ENCODE peak calls at places on chromosome 18, in nine cellular contexts. One of them, this sample, is unnamed.

GRCh38 chr18:77110400-77110799 is 22.2 kb downstream of the MBP start:
- DNase-seq in PC-9: no peak
- DNase-seq in thoracic aorta: no peak
- DNase-seq in GM12865: no peak
- DNase-seq in esophagus squamous epithelium: no peak
- DNase-seq in upper lobe of left lung: no peak
- DNase-seq in left ventricle myocardium inferior: no peak
- DNase-seq in adrenal gland: peak
- DNase-seq in dorsolateral prefrontal cortex: no peak
- DNase-seq in this sample: no peak

GRCh38 chr18:54950221-54950620 is 9.0 kb downstream of the CCDC68 start:
- DNase-seq in PC-9: no peak
- DNase-seq in thoracic aorta: no peak
- DNase-seq in GM12865: no peak
- DNase-seq in esophagus squamous epithelium: no peak
- DNase-seq in upper lobe of left lung: no peak
- DNase-seq in left ventricle myocardium inferior: no peak
- DNase-seq in adrenal gland: no peak
- DNase-seq in dorsolateral prefrontal cortex: no peak
- DNase-seq in this sample: peak

GRCh38 chr18:3771121-3771971 is 321.4 kb downstream of the TGIF1 start:
- DNase-seq in PC-9: peak
- DNase-seq in thoracic aorta: peak
- DNase-seq in GM12865: peak
- DNase-seq in esophagus squamous epithelium: peak
- DNase-seq in upper lobe of left lung: peak
- DNase-seq in left ventricle myocardium inferior: peak
- DNase-seq in adrenal gland: peak
- DNase-seq in dorsolateral prefrontal cortex: peak
- DNase-seq in this sample: peak

GRCh38 chr18:11991021-11991770 is 9.9 kb downstream of the IMPA2 start:
- DNase-seq in PC-9: no peak
- DNase-seq in thoracic aorta: no peak
- DNase-seq in GM12865: no peak
- DNase-seq in esophagus squamous epithelium: no peak
- DNase-seq in upper lobe of left lung: no peak
- DNase-seq in left ventricle myocardium inferior: no peak
- DNase-seq in adrenal gland: no peak
- DNase-seq in dorsolateral prefrontal cortex: no peak
- DNase-seq in this sample: no peak

GRCh38 chr18:13280066-13280795 is 61.7 kb downstream of the LDLRAD4 start:
- DNase-seq in PC-9: no peak
- DNase-seq in thoracic aorta: no peak
- DNase-seq in GM12865: no peak
- DNase-seq in esophagus squamous epithelium: no peak
- DNase-seq in upper lobe of left lung: no peak
- DNase-seq in left ventricle myocardium inferior: no peak
- DNase-seq in adrenal gland: no peak
- DNase-seq in dorsolateral prefrontal cortex: peak
- DNase-seq in this sample: no peak

GRCh38 chr18:67282796-67283195 is 233.7 kb downstream of the DSEL start:
- DNase-seq in PC-9: no peak
- DNase-seq in thoracic aorta: no peak
- DNase-seq in GM12865: no peak
- DNase-seq in esophagus squamous epithelium: no peak
- DNase-seq in upper lobe of left lung: no peak
- DNase-seq in left ventricle myocardium inferior: no peak
- DNase-seq in adrenal gland: no peak
- DNase-seq in dorsolateral prefrontal cortex: no peak
- DNase-seq in this sample: no peak

GRCh38 chr18:69985239-69985638 is 37.6 kb upstream of the CD226 start:
- DNase-seq in PC-9: no peak
- DNase-seq in thoracic aorta: no peak
- DNase-seq in GM12865: no peak
- DNase-seq in esophagus squamous epithelium: no peak
- DNase-seq in upper lobe of left lung: peak
- DNase-seq in left ventricle myocardium inferior: no peak
- DNase-seq in adrenal gland: no peak
- DNase-seq in dorsolateral prefrontal cortex: no peak
- DNase-seq in this sample: no peak

GRCh38 chr18:47949197-47949596 is 18.7 kb upstream of the SMAD2 start:
- DNase-seq in PC-9: no peak
- DNase-seq in thoracic aorta: no peak
- DNase-seq in GM12865: no peak
- DNase-seq in esophagus squamous epithelium: no peak
- DNase-seq in upper lobe of left lung: no peak
- DNase-seq in left ventricle myocardium inferior: no peak
- DNase-seq in adrenal gland: no peak
- DNase-seq in dorsolateral prefrontal cortex: no peak
- DNase-seq in this sample: no peak

GRCh38 chr18:12571617-12572016 is 86.3 kb downstream of the SPIRE1 start:
- DNase-seq in PC-9: no peak
- DNase-seq in thoracic aorta: no peak
- DNase-seq in GM12865: no peak
- DNase-seq in esophagus squamous epithelium: no peak
- DNase-seq in upper lobe of left lung: no peak
- DNase-seq in left ventricle myocardium inferior: no peak
- DNase-seq in adrenal gland: no peak
- DNase-seq in dorsolateral prefrontal cortex: no peak
- DNase-seq in this sample: no peak

GRCh38 chr18:27865431-27865830 is 311.5 kb downstream of the CDH2 start:
- DNase-seq in PC-9: no peak
- DNase-seq in thoracic aorta: no peak
- DNase-seq in GM12865: no peak
- DNase-seq in esophagus squamous epithelium: no peak
- DNase-seq in upper lobe of left lung: no peak
- DNase-seq in left ventricle myocardium inferior: no peak
- DNase-seq in adrenal gland: no peak
- DNase-seq in dorsolateral prefrontal cortex: no peak
- DNase-seq in this sample: no peak

GRCh38 chr18:46213295-46213694 is 109.1 kb downstream of the HAUS1 start:
- DNase-seq in PC-9: no peak
- DNase-seq in thoracic aorta: no peak
- DNase-seq in GM12865: peak
- DNase-seq in esophagus squamous epithelium: no peak
- DNase-seq in upper lobe of left lung: no peak
- DNase-seq in left ventricle myocardium inferior: no peak
- DNase-seq in adrenal gland: no peak
- DNase-seq in dorsolateral prefrontal cortex: no peak
- DNase-seq in this sample: peak

DNA sequence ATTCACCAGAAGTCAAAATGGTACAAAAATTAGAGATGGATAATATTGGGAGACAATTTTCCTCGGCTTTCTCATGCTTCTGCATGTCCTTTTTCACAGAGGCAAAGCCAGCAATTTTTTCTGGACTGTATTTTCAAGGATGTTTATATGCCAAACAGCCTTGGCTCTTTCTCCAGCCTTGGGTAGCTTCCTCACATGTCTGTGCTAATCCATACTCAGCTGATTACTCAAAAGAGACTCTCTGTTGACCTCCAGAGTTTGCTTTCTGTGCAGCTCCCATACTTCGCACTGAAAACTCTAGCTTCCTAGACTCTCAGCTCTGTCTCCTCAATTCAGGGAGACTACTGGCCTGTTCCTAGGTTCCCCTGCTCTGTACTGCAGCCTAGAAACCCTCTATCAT is 10.6 kb downstream of the C18orf63 start:
- DNase-seq in PC-9: no peak
- DNase-seq in thoracic aorta: no peak
- DNase-seq in GM12865: no peak
- DNase-seq in esophagus squamous epithelium: no peak
- DNase-seq in upper lobe of left lung: no peak
- DNase-seq in left ventricle myocardium inferior: no peak
- DNase-seq in adrenal gland: no peak
- DNase-seq in dorsolateral prefrontal cortex: no peak
- DNase-seq in this sample: no peak
- H3K4me3 ChIP-seq in PC-9: no peak
- H3K4me3 ChIP-seq in thoracic aorta: no peak
- H3K4me3 ChIP-seq in GM12865: no peak
- H3K4me3 ChIP-seq in esophagus squamous epithelium: no peak
- H3K4me3 ChIP-seq in upper lobe of left lung: no peak
- H3K4me3 ChIP-seq in left ventricle myocardium inferior: no peak
- H3K4me3 ChIP-seq in adrenal gland: no peak
- H3K4me3 ChIP-seq in dorsolateral prefrontal cortex: no peak
- H3K4me3 ChIP-seq in this sample: no peak

DNA sequence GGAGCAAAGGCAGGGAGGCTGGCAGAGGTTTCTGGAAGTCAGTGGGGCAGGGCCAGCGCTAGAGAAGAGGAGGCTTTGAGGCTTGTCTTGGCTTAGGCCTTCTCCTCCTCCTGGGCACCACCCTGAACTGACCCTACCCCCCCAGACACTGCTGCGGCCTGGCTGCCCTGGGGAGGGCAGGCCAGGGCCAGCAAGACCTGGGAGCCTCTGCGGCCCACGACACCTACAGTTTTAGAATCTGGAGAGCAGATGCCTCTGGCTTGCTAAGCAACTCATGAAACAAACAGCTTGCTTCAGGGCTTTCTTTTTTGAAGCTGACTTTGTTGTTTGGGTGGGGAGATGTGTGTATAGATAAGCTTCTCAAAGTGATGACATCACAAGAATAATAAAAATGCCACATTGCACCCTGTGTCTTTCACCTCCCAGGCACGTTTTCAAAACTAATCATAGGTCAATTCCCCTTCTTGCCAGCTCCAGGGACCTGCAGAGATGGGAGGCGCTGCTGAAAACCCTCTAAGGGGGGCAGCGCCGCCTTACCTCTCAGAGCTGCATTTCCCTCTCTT is 46.2 kb upstream of the SMAD7 start:
- DNase-seq in PC-9: peak
- DNase-seq in thoracic aorta: no peak
- DNase-seq in GM12865: no peak
- DNase-seq in esophagus squamous epithelium: no peak
- DNase-seq in upper lobe of left lung: no peak
- DNase-seq in left ventricle myocardium inferior: no peak
- DNase-seq in adrenal gland: no peak
- DNase-seq in dorsolateral prefrontal cortex: no peak
- DNase-seq in this sample: peak
- TF ChIP-seq CTCF in PC-9: no peak
- TF ChIP-seq CTCF in thoracic aorta: no peak
- TF ChIP-seq CTCF in GM12865: no peak
- TF ChIP-seq CTCF in esophagus squamous epithelium: no peak
- TF ChIP-seq CTCF in upper lobe of left lung: no peak
- TF ChIP-seq CTCF in left ventricle myocardium inferior: no peak
- TF ChIP-seq CTCF in adrenal gland: no peak
- TF ChIP-seq CTCF in dorsolateral prefrontal cortex: no peak
- TF ChIP-seq CTCF in this sample: no peak

GRCh38 chr18:8978394-8978793 is 124.1 kb upstream of the NDUFV2 start:
- DNase-seq in PC-9: no peak
- DNase-seq in thoracic aorta: no peak
- DNase-seq in GM12865: no peak
- DNase-seq in esophagus squamous epithelium: no peak
- DNase-seq in upper lobe of left lung: no peak
- DNase-seq in left ventricle myocardium inferior: no peak
- DNase-seq in adrenal gland: no peak
- DNase-seq in dorsolateral prefrontal cortex: no peak
- DNase-seq in this sample: no peak

GRCh38 chr18:8979258-8979988 is 123.1 kb upstream of the NDUFV2 start:
- DNase-seq in PC-9: no peak
- DNase-seq in thoracic aorta: no peak
- DNase-seq in GM12865: peak
- DNase-seq in esophagus squamous epithelium: no peak
- DNase-seq in upper lobe of left lung: no peak
- DNase-seq in left ventricle myocardium inferior: no peak
- DNase-seq in adrenal gland: no peak
- DNase-seq in dorsolateral prefrontal cortex: no peak
- DNase-seq in this sample: no peak

GRCh38 chr18:8984131-8984670 is 118.3 kb upstream of the NDUFV2 start:
- DNase-seq in PC-9: no peak
- DNase-seq in thoracic aorta: no peak
- DNase-seq in GM12865: no peak
- DNase-seq in esophagus squamous epithelium: no peak
- DNase-seq in upper lobe of left lung: no peak
- DNase-seq in left ventricle myocardium inferior: no peak
- DNase-seq in adrenal gland: no peak
- DNase-seq in dorsolateral prefrontal cortex: no peak
- DNase-seq in this sample: peak

GRCh38 chr18:8980496-8981402 is 121.8 kb upstream of the NDUFV2 start:
- DNase-seq in PC-9: no peak
- DNase-seq in thoracic aorta: no peak
- DNase-seq in GM12865: no peak
- DNase-seq in esophagus squamous epithelium: no peak
- DNase-seq in upper lobe of left lung: no peak
- DNase-seq in left ventricle myocardium inferior: no peak
- DNase-seq in adrenal gland: no peak
- DNase-seq in dorsolateral prefrontal cortex: no peak
- DNase-seq in this sample: no peak

DNA sequence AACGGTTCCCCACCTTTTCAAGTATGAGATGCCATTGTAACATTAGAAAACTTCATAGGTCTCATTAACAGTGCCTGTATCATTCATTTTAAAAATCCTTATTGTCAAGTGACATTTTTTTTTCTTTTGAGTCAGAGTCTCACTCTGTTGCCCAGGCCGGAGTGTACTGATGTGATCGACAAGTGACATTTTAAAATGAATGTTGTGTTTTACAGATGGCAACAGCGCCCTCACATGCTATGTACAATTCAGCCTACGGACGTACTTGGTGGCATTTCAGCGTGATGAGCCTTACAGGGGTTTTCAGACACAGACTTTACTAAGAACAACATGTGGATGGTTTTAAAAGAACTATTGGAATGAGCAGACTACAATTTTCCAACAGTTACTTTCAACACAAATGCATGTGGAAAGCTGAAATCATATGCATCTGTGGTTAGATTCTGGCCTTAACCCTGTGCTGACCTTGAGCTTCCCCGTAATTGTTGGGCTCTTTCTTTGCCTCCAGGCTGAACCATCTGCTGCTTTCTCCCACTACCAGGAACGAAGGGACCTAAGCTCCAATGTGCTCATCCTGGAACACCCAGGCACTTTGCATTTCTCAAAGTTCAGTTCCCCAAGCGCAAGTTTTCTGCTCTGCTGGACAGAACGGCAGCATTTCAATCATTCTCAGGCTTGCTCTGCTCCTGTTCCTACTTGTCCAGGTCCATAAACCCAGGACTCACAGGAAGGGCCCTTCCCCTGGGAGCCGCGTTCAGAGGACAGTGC is 119.9 kb upstream of the NDUFV2 start:
- DNase-seq in PC-9: peak
- DNase-seq in thoracic aorta: no peak
- DNase-seq in GM12865: peak
- DNase-seq in esophagus squamous epithelium: no peak
- DNase-seq in upper lobe of left lung: no peak
- DNase-seq in left ventricle myocardium inferior: no peak
- DNase-seq in adrenal gland: no peak
- DNase-seq in dorsolateral prefrontal cortex: no peak
- DNase-seq in this sample: peak
- H3K4me3 ChIP-seq in PC-9: no peak
- H3K4me3 ChIP-seq in thoracic aorta: no peak
- H3K4me3 ChIP-seq in GM12865: no peak
- H3K4me3 ChIP-seq in esophagus squamous epithelium: no peak
- H3K4me3 ChIP-seq in upper lobe of left lung: no peak
- H3K4me3 ChIP-seq in left ventricle myocardium inferior: no peak
- H3K4me3 ChIP-seq in adrenal gland: no peak
- H3K4me3 ChIP-seq in dorsolateral prefrontal cortex: no peak
- H3K4me3 ChIP-seq in this sample: no peak

DNA sequence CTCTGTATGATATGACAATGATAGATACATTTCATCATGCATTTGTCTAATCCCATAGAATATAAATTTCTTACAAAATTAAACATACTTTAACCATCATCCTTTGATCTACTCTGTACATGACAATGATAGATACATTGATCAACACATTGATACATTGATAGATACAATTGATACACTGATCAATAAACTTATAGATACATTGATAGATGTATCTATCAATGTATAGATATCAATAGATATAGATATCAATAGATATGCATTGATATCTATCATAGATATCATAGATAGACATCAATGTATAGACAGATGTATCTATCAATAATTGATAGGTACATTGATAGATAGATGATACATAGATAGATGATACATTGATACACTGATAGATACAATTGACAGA is 105.4 kb downstream of the DYM start:
- DNase-seq in PC-9: no peak
- DNase-seq in thoracic aorta: no peak
- DNase-seq in GM12865: no peak
- DNase-seq in esophagus squamous epithelium: no peak
- DNase-seq in upper lobe of left lung: no peak
- DNase-seq in left ventricle myocardium inferior: no peak
- DNase-seq in adrenal gland: no peak
- DNase-seq in dorsolateral prefrontal cortex: no peak
- DNase-seq in this sample: no peak
- TF ChIP-seq CTCF in PC-9: no peak
- TF ChIP-seq CTCF in thoracic aorta: no peak
- TF ChIP-seq CTCF in GM12865: no peak
- TF ChIP-seq CTCF in esophagus squamous epithelium: no peak
- TF ChIP-seq CTCF in upper lobe of left lung: no peak
- TF ChIP-seq CTCF in left ventricle myocardium inferior: no peak
- TF ChIP-seq CTCF in adrenal gland: no peak
- TF ChIP-seq CTCF in dorsolateral prefrontal cortex: no peak
- TF ChIP-seq CTCF in this sample: no peak

This sample was measured in epithelial cell of esophagus.